ENCODE peak calls at places on chromosome 7, in six cellular contexts. H is stomach, Q is SK-N-SH, K is K562, B is A549, D is upper lobe of left lung. X is an unnamed sample.

GRCh38 chr7:141697211-141697871 is 4.6 kb downstream of the DENND11 start:
- DNase-seq in Q (no peak), B (no peak), K (no peak), H (no peak), D (no peak), X (no peak)

GRCh38 chr7:140260767-140261486 is 84.1 kb upstream of the KDM7A start:
- DNase-seq in H (no peak), Q (no peak), D (no peak), K (no peak), B (no peak), X (no peak)

GRCh38 chr7:47239927-47240570 is 341.9 kb downstream of the TNS3 start:
- DNase-seq in H (no peak), B (no peak), K (no peak), D (no peak), Q (no peak), X (peak; percentile 45)

GRCh38 chr7:37921340-37921805 is 933 bp downstream of the EPDR1 start:
- DNase-seq in D (peak; percentile 67), K (peak; percentile 64), H (no peak), B (no peak), Q (peak; percentile 80), X (peak; percentile 40)

GRCh38 chr7:46932656-46933424 is 649.1 kb downstream of the TNS3 start:
- DNase-seq in D (peak; percentile 24), B (no peak), H (no peak), Q (peak; percentile 81), K (no peak), X (peak; percentile 85)

GRCh38 chr7:5077740-5078139 is 32.1 kb downstream of the RBAK start:
- DNase-seq in K (no peak), B (no peak), Q (peak; percentile 47), H (no peak), D (no peak), X (no peak)

GRCh38 chr7:116984917-116985316 is 31.6 kb downstream of the ST7 start:
- DNase-seq in B (peak; percentile 42), H (no peak), D (no peak), Q (peak; percentile 52), K (peak; percentile 66), X (no peak)

GRCh38 chr7:45020915-45021314 is 20.9 kb downstream of the CCM2 start:
- DNase-seq in B (no peak), K (no peak), H (no peak), D (no peak), Q (no peak), X (no peak)

GRCh38 chr7:133303372-133303771 is 50.5 kb downstream of the EXOC4 start:
- DNase-seq in Q (no peak), H (no peak), D (no peak), K (no peak), B (no peak), X (no peak)

GRCh38 chr7:24172859-24173258 is 111.1 kb upstream of the NPY start:
- DNase-seq in B (no peak), D (no peak), K (no peak), Q (peak; percentile 8), H (no peak), X (no peak)

GRCh38 chr7:86708334-86708733 is 64.6 kb downstream of the GRM3 start:
- DNase-seq in D (no peak), K (no peak), Q (no peak), B (no peak), H (no peak), X (no peak)

GRCh38 chr7:106109521-106110237 is 2.4 kb downstream of the SYPL1 start:
- DNase-seq in K (no peak), B (no peak), H (no peak), D (no peak), Q (no peak), X (no peak)

GRCh38 chr7:11698273-11698930 is 133.6 kb downstream of the THSD7A start:
- DNase-seq in D (no peak), B (no peak), Q (no peak), H (no peak), K (no peak), X (no peak)

GRCh38 chr7:45578022-45578421 is 3.9 kb downstream of the ADCY1 start:
- DNase-seq in D (no peak), K (no peak), H (no peak), B (no peak), Q (no peak), X (no peak)

GRCh38 chr7:51318001-51318400 is 1.4 kb upstream of the COBL start:
- DNase-seq in D (no peak), H (no peak), B (no peak), Q (no peak), K (no peak), X (no peak)

GRCh38 chr7:151137841-151138540 is 29.5 kb downstream of the GBX1 start:
- DNase-seq in K (no peak), Q (peak; percentile 63), B (no peak), H (no peak), D (no peak), X (no peak)

GRCh38 chr7:127541548-127541947 is 43.8 kb downstream of the GCC1 start:
- DNase-seq in H (no peak), Q (peak; percentile 27), D (no peak), B (no peak), K (no peak), X (no peak)

GRCh38 chr7:107961399-107961798 is 41.6 kb downstream of the LAMB1 start:
- DNase-seq in K (no peak), H (no peak), D (no peak), B (no peak), Q (no peak), X (peak; percentile 67)

GRCh38 chr7:12706900-12707536 is 19.6 kb downstream of the ARL4A start:
- DNase-seq in Q (no peak), D (no peak), H (no peak), K (no peak), B (no peak), X (no peak)

DNA sequence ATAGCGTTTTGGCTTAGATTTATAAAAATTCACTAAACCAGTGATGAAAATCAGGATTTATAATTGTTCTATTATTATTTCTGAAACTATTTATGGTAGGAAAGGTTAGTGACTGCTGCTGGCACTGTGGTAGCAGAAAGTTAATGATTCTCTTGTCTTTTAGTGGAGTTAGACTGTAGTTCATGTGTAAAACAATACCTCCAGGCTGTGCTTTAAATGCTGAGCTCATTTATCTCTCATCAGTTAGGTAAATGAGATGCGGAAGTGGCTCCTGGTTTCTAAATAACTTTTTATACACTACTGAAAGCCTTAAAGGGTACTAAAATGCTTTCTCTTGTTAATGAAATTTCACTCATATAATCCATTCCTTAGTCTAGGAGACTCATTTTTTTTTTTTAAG is 326.8 kb upstream of the POT1 start:
- DNase-seq in Q (no peak), D (no peak), H (no peak), B (no peak), K (no peak), X (no peak)
- H3K4me3 ChIP-seq in Q (no peak overlapping the region), D (no peak overlapping the region), H (no peak overlapping the region), B (no peak overlapping the region), K (no peak overlapping the region), X (no peak overlapping the region)

DNA sequence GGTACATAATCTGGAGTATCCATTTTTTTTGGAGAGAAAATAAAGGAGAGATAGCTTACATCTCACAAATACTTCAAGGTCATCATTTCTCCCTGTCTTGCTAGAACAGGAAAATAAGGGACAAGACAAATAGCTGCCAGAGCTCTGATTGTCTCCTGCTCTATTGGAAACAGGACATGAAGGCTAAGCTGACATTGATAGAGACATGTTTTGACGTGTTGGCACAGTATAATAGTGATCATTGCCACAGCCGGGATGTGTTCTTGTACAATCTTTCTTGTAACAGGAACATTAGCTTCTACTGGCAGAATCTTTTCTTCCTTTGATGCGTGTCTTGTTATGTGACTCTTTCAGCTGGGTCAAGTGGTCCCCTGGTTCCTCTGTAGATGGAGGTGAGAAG is 279.3 kb upstream of the MTPN start:
- DNase-seq in K (no peak), H (no peak), Q (no peak), D (no peak), B (no peak), X (no peak)
- TF ChIP-seq EP300 in K (no peak), H (no peak), Q (no peak), D (no peak), B (no peak), X (no peak)

GRCh38 chr7:157717211-157718174 is 380.7 kb downstream of the DNAJB6 start:
- DNase-seq in B (no peak), K (no peak), Q (no peak), H (no peak), D (peak; percentile 10), X (no peak)

GRCh38 chr7:157719705-157720655 is 383.2 kb downstream of the DNAJB6 start:
- DNase-seq in D (peak; percentile 7), H (no peak), K (no peak), B (no peak), Q (no peak), X (no peak)

GRCh38 chr7:157719008-157719682 is 382.3 kb downstream of the DNAJB6 start:
- DNase-seq in D (peak; percentile 15), K (no peak), B (no peak), Q (no peak), H (no peak), X (no peak)

GRCh38 chr7:157715938-157716280 is 379.1 kb downstream of the DNAJB6 start:
- DNase-seq in B (no peak), Q (no peak), D (no peak), H (no peak), K (no peak), X (no peak)

DNA sequence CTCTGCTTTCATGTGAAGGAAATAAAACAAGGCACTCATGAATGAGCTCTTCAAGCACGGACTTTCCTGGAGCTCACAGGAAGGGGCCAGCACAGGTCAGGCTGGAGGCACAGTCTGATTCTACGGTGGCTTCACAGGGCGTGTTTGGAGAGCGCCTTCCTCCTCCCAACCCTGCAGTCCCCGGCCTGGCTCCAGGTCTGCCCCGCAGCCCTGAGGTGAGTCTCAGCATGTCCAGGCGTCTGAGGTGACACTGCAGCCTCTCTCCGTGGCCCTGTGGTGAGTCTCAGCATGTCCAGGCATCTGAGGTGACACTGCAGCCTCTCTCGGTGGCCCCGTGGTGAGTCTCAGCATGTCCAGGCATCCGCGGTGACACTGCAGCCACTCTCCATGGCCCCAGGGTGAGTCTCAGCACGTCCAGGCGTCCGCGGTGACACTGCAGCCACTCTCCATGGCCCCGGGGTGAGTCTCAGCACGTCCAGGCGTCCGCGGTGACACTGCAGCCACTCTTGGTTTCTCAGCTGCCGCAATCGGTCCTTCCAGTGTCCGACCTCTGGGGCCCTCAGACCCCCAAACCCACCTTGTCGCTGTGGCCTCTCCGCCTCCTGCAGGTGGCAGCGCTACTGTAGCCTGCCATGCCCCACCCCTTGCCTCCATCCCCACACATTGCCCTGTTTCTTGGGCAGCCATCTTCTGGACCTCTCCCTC is 381.7 kb downstream of the DNAJB6 start:
- DNase-seq in K (no peak), H (no peak), Q (no peak), B (no peak), D (peak; percentile 19), X (no peak)
- H3K9me3 ChIP-seq in K (no peaks in the 10 kb centered on the region), H (no peaks in the 10 kb centered on the region), Q (peaks cover 9% of the 10 kb centered on the region), B (no peaks in the 10 kb centered on the region), D (no peaks in the 10 kb centered on the region), X (no peaks in the 10 kb centered on the region)

DNA sequence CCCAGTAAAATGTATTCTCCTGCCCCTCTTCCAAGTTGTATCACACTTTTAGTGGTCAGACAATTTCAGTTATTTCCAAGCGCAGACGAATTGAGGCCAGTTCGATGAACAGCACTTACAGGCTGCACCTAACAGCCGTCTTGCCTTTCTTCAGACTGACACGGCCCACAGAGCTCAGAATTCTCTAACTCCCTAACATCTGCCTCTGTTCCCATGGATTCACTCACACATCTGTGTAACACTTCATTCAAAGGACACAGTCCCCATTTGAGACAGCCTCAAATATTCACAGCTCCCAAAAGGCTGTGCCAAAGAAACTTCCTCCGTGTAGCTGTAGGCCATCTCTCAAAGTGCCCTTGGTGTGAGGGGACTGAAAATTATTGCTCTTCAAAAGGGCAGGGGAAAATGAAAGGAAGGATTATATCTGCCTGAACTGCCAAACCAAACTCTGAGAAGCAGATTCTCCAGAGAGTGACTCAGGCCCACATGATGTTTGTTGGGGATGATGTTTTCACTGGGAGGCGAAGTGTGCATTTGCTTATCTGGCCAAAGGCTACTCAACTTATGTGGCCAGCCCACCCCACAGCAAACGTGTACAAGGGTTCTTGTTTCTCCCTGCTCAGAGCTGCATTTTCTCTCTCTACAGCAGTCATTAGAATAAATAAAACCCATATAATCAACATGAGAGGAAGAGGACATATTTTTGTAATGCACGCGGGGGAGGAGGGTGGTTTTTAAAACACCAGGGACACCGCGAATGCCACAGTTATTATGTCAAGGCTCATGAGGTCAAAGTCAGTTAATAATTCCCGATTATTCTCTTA is 302.4 kb upstream of the NFE2L3 start:
- DNase-seq in H (no peak), D (no peak), K (no peak), B (peak; percentile 26), Q (no peak), X (peak; percentile 83)
- H3K4me3 ChIP-seq in H (no peak overlapping the region), D (no peak overlapping the region), K (no peak overlapping the region), B (no peak overlapping the region), Q (no peak overlapping the region), X (no peak overlapping the region)